ENCODE peak calls at places on chromosomes 4 and X, in eight cellular contexts. One of them, this sample, is unnamed.

GRCh38 chr4:30721353-30722091 is 1.4 kb downstream of the PCDH7 start:
- DNase-seq in Caco-2: no peak
- DNase-seq in psoas muscle: peak
- DNase-seq in skeletal muscle cell: no peak
- DNase-seq in CD8-positive, alpha-beta memory T cell: no peak
- DNase-seq in IMR-90: peak
- DNase-seq in iPS DF 6.9: no peak
- DNase-seq in A549: peak
- DNase-seq in this sample: no peak

GRCh38 chr4:146647615-146648383 is 9.1 kb downstream of the POU4F2 start:
- DNase-seq in Caco-2: no peak
- DNase-seq in psoas muscle: no peak
- DNase-seq in skeletal muscle cell: no peak
- DNase-seq in CD8-positive, alpha-beta memory T cell: no peak
- DNase-seq in IMR-90: no peak
- DNase-seq in iPS DF 6.9: no peak
- DNase-seq in A549: no peak
- DNase-seq in this sample: no peak

GRCh38 chr4:16206848-16207247 is 19.4 kb downstream of the TAPT1 start:
- DNase-seq in Caco-2: no peak
- DNase-seq in psoas muscle: no peak
- DNase-seq in skeletal muscle cell: no peak
- DNase-seq in CD8-positive, alpha-beta memory T cell: no peak
- DNase-seq in IMR-90: no peak
- DNase-seq in iPS DF 6.9: no peak
- DNase-seq in A549: no peak
- DNase-seq in this sample: no peak

GRCh38 chr4:140924761-140925392 is 168.7 kb upstream of the TBC1D9 start:
- DNase-seq in Caco-2: no peak
- DNase-seq in psoas muscle: no peak
- DNase-seq in skeletal muscle cell: no peak
- DNase-seq in CD8-positive, alpha-beta memory T cell: no peak
- DNase-seq in IMR-90: no peak
- DNase-seq in iPS DF 6.9: no peak
- DNase-seq in A549: no peak
- DNase-seq in this sample: no peak

GRCh38 chr4:47315346-47315745 is 148.2 kb downstream of the COMMD8 start:
- DNase-seq in Caco-2: no peak
- DNase-seq in psoas muscle: no peak
- DNase-seq in skeletal muscle cell: peak
- DNase-seq in CD8-positive, alpha-beta memory T cell: no peak
- DNase-seq in IMR-90: peak
- DNase-seq in iPS DF 6.9: no peak
- DNase-seq in A549: no peak
- DNase-seq in this sample: no peak

GRCh38 chr4:38987491-38987890 is 44.7 kb downstream of the TMEM156 start:
- DNase-seq in Caco-2: no peak
- DNase-seq in psoas muscle: no peak
- DNase-seq in skeletal muscle cell: no peak
- DNase-seq in CD8-positive, alpha-beta memory T cell: no peak
- DNase-seq in IMR-90: no peak
- DNase-seq in iPS DF 6.9: no peak
- DNase-seq in A549: no peak
- DNase-seq in this sample: no peak

GRCh38 chrX:153338836-153339235 is 4.9 kb downstream of the ZNF275 start:
- DNase-seq in Caco-2: no peak
- DNase-seq in psoas muscle: no peak
- DNase-seq in skeletal muscle cell: no peak
- DNase-seq in CD8-positive, alpha-beta memory T cell: no peak
- DNase-seq in IMR-90: no peak
- DNase-seq in iPS DF 6.9: no peak
- DNase-seq in A549: no peak
- DNase-seq in this sample: no peak

GRCh38 chrX:65582450-65583082 is 48.0 kb upstream of the LAS1L start:
- DNase-seq in Caco-2: no peak
- DNase-seq in psoas muscle: no peak
- DNase-seq in skeletal muscle cell: no peak
- DNase-seq in CD8-positive, alpha-beta memory T cell: no peak
- DNase-seq in IMR-90: no peak
- DNase-seq in iPS DF 6.9: no peak
- DNase-seq in A549: no peak
- DNase-seq in this sample: no peak

GRCh38 chrX:27307546-27307945 is 155.6 kb downstream of the PPP4R3C start:
- DNase-seq in Caco-2: no peak
- DNase-seq in psoas muscle: no peak
- DNase-seq in skeletal muscle cell: no peak
- DNase-seq in CD8-positive, alpha-beta memory T cell: no peak
- DNase-seq in IMR-90: no peak
- DNase-seq in iPS DF 6.9: no peak
- DNase-seq in A549: no peak
- DNase-seq in this sample: no peak

GRCh38 chrX:57933321-57933720 is 23.1 kb upstream of the ZXDA start:
- DNase-seq in Caco-2: no peak
- DNase-seq in psoas muscle: no peak
- DNase-seq in skeletal muscle cell: no peak
- DNase-seq in CD8-positive, alpha-beta memory T cell: no peak
- DNase-seq in IMR-90: no peak
- DNase-seq in iPS DF 6.9: no peak
- DNase-seq in A549: no peak
- DNase-seq in this sample: no peak

GRCh38 chr4:148286043-148286442 is 156.2 kb downstream of the NR3C2 start:
- DNase-seq in Caco-2: no peak
- DNase-seq in psoas muscle: no peak
- DNase-seq in skeletal muscle cell: no peak
- DNase-seq in CD8-positive, alpha-beta memory T cell: no peak
- DNase-seq in IMR-90: no peak
- DNase-seq in iPS DF 6.9: no peak
- DNase-seq in A549: no peak
- DNase-seq in this sample: no peak
- H3K4me3 ChIP-seq in Caco-2: no peak
- H3K4me3 ChIP-seq in psoas muscle: no peak
- H3K4me3 ChIP-seq in skeletal muscle cell: no peak
- H3K4me3 ChIP-seq in CD8-positive, alpha-beta memory T cell: no peak
- H3K4me3 ChIP-seq in IMR-90: no peak
- H3K4me3 ChIP-seq in iPS DF 6.9: no peak
- H3K4me3 ChIP-seq in A549: no peak
- H3K4me3 ChIP-seq in this sample: no peak

GRCh38 chrX:38968344-38968743 is 167.1 kb downstream of the MID1IP1 start:
- DNase-seq in Caco-2: no peak
- DNase-seq in psoas muscle: no peak
- DNase-seq in skeletal muscle cell: no peak
- DNase-seq in CD8-positive, alpha-beta memory T cell: no peak
- DNase-seq in IMR-90: no peak
- DNase-seq in iPS DF 6.9: no peak
- DNase-seq in A549: no peak
- DNase-seq in this sample: no peak
- H3K4me3 ChIP-seq in Caco-2: no peak
- H3K4me3 ChIP-seq in psoas muscle: no peak
- H3K4me3 ChIP-seq in skeletal muscle cell: no peak
- H3K4me3 ChIP-seq in CD8-positive, alpha-beta memory T cell: no peak
- H3K4me3 ChIP-seq in IMR-90: no peak
- H3K4me3 ChIP-seq in iPS DF 6.9: no peak
- H3K4me3 ChIP-seq in A549: no peak
- H3K4me3 ChIP-seq in this sample: no peak

DNA sequence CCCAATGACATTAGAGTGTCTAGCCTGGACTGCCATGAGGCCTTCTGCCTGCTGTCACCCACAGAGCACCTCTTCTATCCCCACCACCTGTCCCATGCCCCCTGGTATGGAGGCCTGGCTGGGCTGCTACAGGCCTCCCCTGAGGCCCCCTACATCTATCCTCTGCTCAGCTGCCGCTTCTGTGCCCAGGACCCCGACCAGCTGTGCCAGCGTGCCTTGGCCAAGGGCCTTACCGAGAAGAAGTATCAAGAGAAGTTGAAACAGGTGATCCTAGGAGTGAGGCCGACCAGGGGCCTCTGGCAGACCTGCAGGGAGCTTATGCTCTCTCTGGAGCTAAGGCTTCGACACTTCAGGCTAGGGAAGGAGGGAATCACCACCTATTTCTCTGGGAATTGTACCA is 21.7 kb upstream of the TECRL start:
- DNase-seq in Caco-2: no peak
- DNase-seq in psoas muscle: no peak
- DNase-seq in skeletal muscle cell: no peak
- DNase-seq in CD8-positive, alpha-beta memory T cell: no peak
- DNase-seq in IMR-90: no peak
- DNase-seq in iPS DF 6.9: no peak
- DNase-seq in A549: no peak
- DNase-seq in this sample: no peak
- H3K4me3 ChIP-seq in Caco-2: no peak
- H3K4me3 ChIP-seq in psoas muscle: no peak
- H3K4me3 ChIP-seq in skeletal muscle cell: no peak
- H3K4me3 ChIP-seq in CD8-positive, alpha-beta memory T cell: no peak
- H3K4me3 ChIP-seq in IMR-90: no peak
- H3K4me3 ChIP-seq in iPS DF 6.9: no peak
- H3K4me3 ChIP-seq in A549: no peak
- H3K4me3 ChIP-seq in this sample: no peak

DNA sequence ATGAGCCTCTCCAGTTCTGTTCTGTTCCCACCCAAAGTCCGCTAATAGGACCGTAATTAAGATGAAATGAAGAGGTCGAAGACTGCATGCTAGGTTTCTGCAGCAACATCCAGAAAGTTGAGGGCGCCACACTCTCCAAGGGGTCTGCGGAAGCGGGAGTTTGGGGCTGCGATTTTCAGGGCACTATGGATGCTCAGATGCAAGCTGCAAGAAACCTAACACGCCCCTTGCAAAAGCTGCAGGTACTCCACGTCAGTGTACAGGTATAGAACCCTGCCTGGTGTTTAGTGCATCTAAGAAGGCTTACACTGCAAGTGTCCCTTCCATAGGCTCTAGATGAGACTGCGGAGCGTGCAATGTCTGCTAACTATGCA is 61.4 kb downstream of the RHOXF2B start:
- DNase-seq in Caco-2: no peak
- DNase-seq in psoas muscle: no peak
- DNase-seq in skeletal muscle cell: no peak
- DNase-seq in CD8-positive, alpha-beta memory T cell: no peak
- DNase-seq in IMR-90: no peak
- DNase-seq in iPS DF 6.9: no peak
- DNase-seq in A549: no peak
- DNase-seq in this sample: no peak
- H3K4me3 ChIP-seq in Caco-2: peak
- H3K4me3 ChIP-seq in psoas muscle: peak
- H3K4me3 ChIP-seq in skeletal muscle cell: no peak
- H3K4me3 ChIP-seq in CD8-positive, alpha-beta memory T cell: no peak
- H3K4me3 ChIP-seq in IMR-90: no peak
- H3K4me3 ChIP-seq in iPS DF 6.9: no peak
- H3K4me3 ChIP-seq in A549: peak
- H3K4me3 ChIP-seq in this sample: no peak

GRCh38 chr4:113979157-113979972 is at the start of gene ARSJ:
- DNase-seq in Caco-2: peak
- DNase-seq in psoas muscle: peak
- DNase-seq in skeletal muscle cell: peak
- DNase-seq in CD8-positive, alpha-beta memory T cell: peak
- DNase-seq in IMR-90: peak
- DNase-seq in iPS DF 6.9: no peak
- DNase-seq in A549: peak
- DNase-seq in this sample: no peak
- H3K4me3 ChIP-seq in Caco-2: peak
- H3K4me3 ChIP-seq in psoas muscle: peak
- H3K4me3 ChIP-seq in skeletal muscle cell: peak
- H3K4me3 ChIP-seq in CD8-positive, alpha-beta memory T cell: peak
- H3K4me3 ChIP-seq in IMR-90: peak
- H3K4me3 ChIP-seq in iPS DF 6.9: peak
- H3K4me3 ChIP-seq in A549: peak
- H3K4me3 ChIP-seq in this sample: peak

GRCh38 chrX:40005290-40006011 is 92.3 kb downstream of the BCOR start:
- DNase-seq in Caco-2: peak
- DNase-seq in psoas muscle: no peak
- DNase-seq in skeletal muscle cell: no peak
- DNase-seq in CD8-positive, alpha-beta memory T cell: no peak
- DNase-seq in IMR-90: no peak
- DNase-seq in iPS DF 6.9: no peak
- DNase-seq in A549: no peak
- DNase-seq in this sample: no peak
- H3K4me3 ChIP-seq in Caco-2: peak
- H3K4me3 ChIP-seq in psoas muscle: peak
- H3K4me3 ChIP-seq in skeletal muscle cell: no peak
- H3K4me3 ChIP-seq in CD8-positive, alpha-beta memory T cell: no peak
- H3K4me3 ChIP-seq in IMR-90: no peak
- H3K4me3 ChIP-seq in iPS DF 6.9: peak
- H3K4me3 ChIP-seq in A549: no peak
- H3K4me3 ChIP-seq in this sample: no peak

GRCh38 chrX:155611302-155611701 is 1.4 kb downstream of the TMLHE start:
- DNase-seq in Caco-2: no peak
- DNase-seq in psoas muscle: no peak
- DNase-seq in skeletal muscle cell: no peak
- DNase-seq in CD8-positive, alpha-beta memory T cell: no peak
- DNase-seq in IMR-90: no peak
- DNase-seq in iPS DF 6.9: no peak
- DNase-seq in A549: no peak
- DNase-seq in this sample: no peak
- H3K4me3 ChIP-seq in Caco-2: no peak
- H3K4me3 ChIP-seq in psoas muscle: peak
- H3K4me3 ChIP-seq in skeletal muscle cell: peak
- H3K4me3 ChIP-seq in CD8-positive, alpha-beta memory T cell: peak
- H3K4me3 ChIP-seq in IMR-90: no peak
- H3K4me3 ChIP-seq in iPS DF 6.9: no peak
- H3K4me3 ChIP-seq in A549: no peak
- H3K4me3 ChIP-seq in this sample: peak